ENCODE peak calls at places on chromosomes 6 and 20, in seven cellular contexts. One of them, this sample, is unnamed.

GRCh38 chr6:6969761-6970223 is 138.0 kb upstream of the RREB1 start:
- DNase-seq in HFFc6: no peak
- DNase-seq in mammary epithelial cell: peak
- DNase-seq in CD14-positive monocyte: no peak
- DNase-seq in activated T-cell treated with anti-CD3 and anti-CD28 coated beads for 24 hours: no peak
- DNase-seq in pancreas: peak
- DNase-seq in fibroblast of gingiva: no peak
- DNase-seq in this sample: no peak

GRCh38 chr20:44736170-44737021 is 9.3 kb upstream of the KCNK15 start:
- DNase-seq in fibroblast of gingiva: peak
- DNase-seq in HFFc6: peak
- DNase-seq in mammary epithelial cell: peak
- DNase-seq in activated T-cell treated with anti-CD3 and anti-CD28 coated beads for 24 hours: no peak
- DNase-seq in pancreas: no peak
- DNase-seq in CD14-positive monocyte: no peak
- DNase-seq in this sample: peak

GRCh38 chr6:112202639-112203341 is 51.6 kb downstream of the LAMA4 start:
- DNase-seq in fibroblast of gingiva: peak
- DNase-seq in HFFc6: no peak
- DNase-seq in CD14-positive monocyte: no peak
- DNase-seq in mammary epithelial cell: no peak
- DNase-seq in activated T-cell treated with anti-CD3 and anti-CD28 coated beads for 24 hours: no peak
- DNase-seq in pancreas: no peak
- DNase-seq in this sample: peak

GRCh38 chr6:15763827-15764226 is 101.0 kb upstream of the DTNBP1 start:
- DNase-seq in fibroblast of gingiva: peak
- DNase-seq in HFFc6: no peak
- DNase-seq in CD14-positive monocyte: no peak
- DNase-seq in pancreas: no peak
- DNase-seq in activated T-cell treated with anti-CD3 and anti-CD28 coated beads for 24 hours: no peak
- DNase-seq in mammary epithelial cell: no peak
- DNase-seq in this sample: peak

GRCh38 chr6:20644667-20645370 is 110.6 kb downstream of the CDKAL1 start:
- DNase-seq in fibroblast of gingiva: peak
- DNase-seq in activated T-cell treated with anti-CD3 and anti-CD28 coated beads for 24 hours: no peak
- DNase-seq in mammary epithelial cell: peak
- DNase-seq in pancreas: no peak
- DNase-seq in HFFc6: peak
- DNase-seq in CD14-positive monocyte: no peak
- DNase-seq in this sample: no peak

GRCh38 chr20:45842169-45842812 is 8.7 kb downstream of the SNX21 start:
- DNase-seq in pancreas: no peak
- DNase-seq in HFFc6: peak
- DNase-seq in fibroblast of gingiva: peak
- DNase-seq in activated T-cell treated with anti-CD3 and anti-CD28 coated beads for 24 hours: no peak
- DNase-seq in CD14-positive monocyte: no peak
- DNase-seq in mammary epithelial cell: no peak
- DNase-seq in this sample: peak

GRCh38 chr20:63172726-63173125 is 43.2 kb downstream of the YTHDF1 start:
- DNase-seq in pancreas: peak
- DNase-seq in CD14-positive monocyte: no peak
- DNase-seq in HFFc6: no peak
- DNase-seq in fibroblast of gingiva: no peak
- DNase-seq in mammary epithelial cell: no peak
- DNase-seq in activated T-cell treated with anti-CD3 and anti-CD28 coated beads for 24 hours: no peak
- DNase-seq in this sample: no peak

GRCh38 chr6:158011478-158011920 is 29.8 kb downstream of the SYNJ2 start:
- DNase-seq in mammary epithelial cell: peak
- DNase-seq in CD14-positive monocyte: no peak
- DNase-seq in pancreas: no peak
- DNase-seq in HFFc6: no peak
- DNase-seq in fibroblast of gingiva: peak
- DNase-seq in activated T-cell treated with anti-CD3 and anti-CD28 coated beads for 24 hours: no peak
- DNase-seq in this sample: no peak

GRCh38 chr6:35496036-35496850 is 636 bp downstream of the TEAD3 start:
- DNase-seq in activated T-cell treated with anti-CD3 and anti-CD28 coated beads for 24 hours: no peak
- DNase-seq in pancreas: peak
- DNase-seq in CD14-positive monocyte: no peak
- DNase-seq in fibroblast of gingiva: peak
- DNase-seq in mammary epithelial cell: no peak
- DNase-seq in HFFc6: no peak
- DNase-seq in this sample: peak

GRCh38 chr20:13232999-13233398 is 11.9 kb downstream of the ISM1 start:
- DNase-seq in pancreas: no peak
- DNase-seq in fibroblast of gingiva: no peak
- DNase-seq in activated T-cell treated with anti-CD3 and anti-CD28 coated beads for 24 hours: no peak
- DNase-seq in HFFc6: no peak
- DNase-seq in mammary epithelial cell: no peak
- DNase-seq in CD14-positive monocyte: no peak
- DNase-seq in this sample: no peak

GRCh38 chr20:51497542-51498467 is 44.7 kb downstream of the NFATC2 start:
- DNase-seq in pancreas: no peak
- DNase-seq in CD14-positive monocyte: peak
- DNase-seq in fibroblast of gingiva: no peak
- DNase-seq in activated T-cell treated with anti-CD3 and anti-CD28 coated beads for 24 hours: peak
- DNase-seq in HFFc6: no peak
- DNase-seq in mammary epithelial cell: peak
- DNase-seq in this sample: peak

GRCh38 chr6:26104457-26105108 is 17.4 kb downstream of the HFE start:
- DNase-seq in pancreas: no peak
- DNase-seq in activated T-cell treated with anti-CD3 and anti-CD28 coated beads for 24 hours: no peak
- DNase-seq in HFFc6: no peak
- DNase-seq in fibroblast of gingiva: no peak
- DNase-seq in mammary epithelial cell: no peak
- DNase-seq in CD14-positive monocyte: no peak
- DNase-seq in this sample: no peak

GRCh38 chr20:34971038-34971872 is 15.6 kb downstream of the MYH7B start:
- DNase-seq in activated T-cell treated with anti-CD3 and anti-CD28 coated beads for 24 hours: no peak
- DNase-seq in pancreas: no peak
- DNase-seq in HFFc6: no peak
- DNase-seq in fibroblast of gingiva: no peak
- DNase-seq in mammary epithelial cell: no peak
- DNase-seq in CD14-positive monocyte: no peak
- DNase-seq in this sample: no peak

GRCh38 chr20:58225490-58226200 is 2.8 kb downstream of the ANKRD60 start:
- DNase-seq in pancreas: no peak
- DNase-seq in CD14-positive monocyte: no peak
- DNase-seq in mammary epithelial cell: no peak
- DNase-seq in HFFc6: no peak
- DNase-seq in activated T-cell treated with anti-CD3 and anti-CD28 coated beads for 24 hours: no peak
- DNase-seq in fibroblast of gingiva: no peak
- DNase-seq in this sample: no peak

GRCh38 chr6:39377530-39377929 is 55.0 kb upstream of the KCNK16 start:
- DNase-seq in pancreas: no peak
- DNase-seq in fibroblast of gingiva: peak
- DNase-seq in HFFc6: peak
- DNase-seq in CD14-positive monocyte: no peak
- DNase-seq in activated T-cell treated with anti-CD3 and anti-CD28 coated beads for 24 hours: no peak
- DNase-seq in mammary epithelial cell: peak
- DNase-seq in this sample: peak

This sample was measured in adipocyte.